ENCODE peak calls at places on chromosome 16, in eight cellular contexts. One of them, this sample, is unnamed.

GRCh38 chr16:82456683-82457082 is 170.1 kb upstream of the CDH13 start:
- DNase-seq in A549: peak; percentile 52
- DNase-seq in IMR-90: peak; percentile 36
- DNase-seq in body of pancreas: peak; percentile 69
- DNase-seq in spleen: no peak
- DNase-seq in right lobe of liver: no peak
- DNase-seq in stomach: peak; percentile 69
- DNase-seq in breast epithelium: peak; percentile 57
- DNase-seq in this sample: peak; percentile 21

GRCh38 chr16:27749946-27750345 is 200.0 kb downstream of the KATNIP start:
- DNase-seq in A549: no peak
- DNase-seq in IMR-90: no peak
- DNase-seq in body of pancreas: no peak
- DNase-seq in spleen: no peak
- DNase-seq in right lobe of liver: no peak
- DNase-seq in stomach: no peak
- DNase-seq in breast epithelium: no peak
- DNase-seq in this sample: no peak

GRCh38 chr16:27450836-27451341 is 48.9 kb downstream of the IL21R start:
- DNase-seq in A549: no peak
- DNase-seq in IMR-90: no peak
- DNase-seq in body of pancreas: no peak
- DNase-seq in spleen: no peak
- DNase-seq in right lobe of liver: no peak
- DNase-seq in stomach: no peak
- DNase-seq in breast epithelium: no peak
- DNase-seq in this sample: no peak

GRCh38 chr16:57077714-57078113 is 14.7 kb upstream of the CPNE2 start:
- DNase-seq in A549: no peak
- DNase-seq in IMR-90: no peak
- DNase-seq in body of pancreas: no peak
- DNase-seq in spleen: no peak
- DNase-seq in right lobe of liver: no peak
- DNase-seq in stomach: no peak
- DNase-seq in breast epithelium: no peak
- DNase-seq in this sample: no peak

GRCh38 chr16:58086381-58087208 is 42.6 kb downstream of the CFAP20 start:
- DNase-seq in A549: no peak
- DNase-seq in IMR-90: no peak
- DNase-seq in body of pancreas: no peak
- DNase-seq in spleen: peak; percentile 53
- DNase-seq in right lobe of liver: peak; percentile 37
- DNase-seq in stomach: no peak
- DNase-seq in breast epithelium: no peak
- DNase-seq in this sample: no peak

GRCh38 chr16:81873221-81873620 is 94.1 kb downstream of the PLCG2 start:
- DNase-seq in A549: no peak
- DNase-seq in IMR-90: no peak
- DNase-seq in body of pancreas: no peak
- DNase-seq in spleen: no peak
- DNase-seq in right lobe of liver: no peak
- DNase-seq in stomach: no peak
- DNase-seq in breast epithelium: no peak
- DNase-seq in this sample: no peak

GRCh38 chr16:57593021-57593420 is 35.4 kb upstream of the ADGRG1 start:
- DNase-seq in A549: no peak
- DNase-seq in IMR-90: no peak
- DNase-seq in body of pancreas: no peak
- DNase-seq in spleen: no peak
- DNase-seq in right lobe of liver: no peak
- DNase-seq in stomach: no peak
- DNase-seq in breast epithelium: no peak
- DNase-seq in this sample: peak; percentile 82

GRCh38 chr16:31201511-31202401 is 804 bp downstream of the PYCARD start:
- DNase-seq in A549: no peak
- DNase-seq in IMR-90: no peak
- DNase-seq in body of pancreas: peak; percentile 35
- DNase-seq in spleen: peak; percentile 90
- DNase-seq in right lobe of liver: peak; percentile 65
- DNase-seq in stomach: peak; percentile 47
- DNase-seq in breast epithelium: no peak
- DNase-seq in this sample: no peak

GRCh38 chr16:27424772-27425498 is 23.0 kb downstream of the IL21R start:
- DNase-seq in A549: no peak
- DNase-seq in IMR-90: no peak
- DNase-seq in body of pancreas: no peak
- DNase-seq in spleen: peak; percentile 40
- DNase-seq in right lobe of liver: no peak
- DNase-seq in stomach: no peak
- DNase-seq in breast epithelium: no peak
- DNase-seq in this sample: peak; percentile 5

GRCh38 chr16:67029249-67030096 is 524 bp downstream of the CBFB start:
- DNase-seq in A549: peak; percentile 36
- DNase-seq in IMR-90: peak; percentile 52
- DNase-seq in body of pancreas: peak; percentile 68
- DNase-seq in spleen: peak; percentile 93
- DNase-seq in right lobe of liver: peak; percentile 74
- DNase-seq in stomach: peak; percentile 66
- DNase-seq in breast epithelium: peak; percentile 62
- DNase-seq in this sample: peak; percentile 39

GRCh38 chr16:81752225-81752875 is 26.7 kb upstream of the PLCG2 start:
- DNase-seq in A549: no peak
- DNase-seq in IMR-90: no peak
- DNase-seq in body of pancreas: peak; percentile 20
- DNase-seq in spleen: peak; percentile 95
- DNase-seq in right lobe of liver: peak; percentile 79
- DNase-seq in stomach: peak; percentile 52
- DNase-seq in breast epithelium: no peak
- DNase-seq in this sample: peak; percentile 53

GRCh38 chr16:8890549-8890921 is 8.4 kb downstream of the LITAFD start:
- DNase-seq in A549: no peak
- DNase-seq in IMR-90: no peak
- DNase-seq in body of pancreas: no peak
- DNase-seq in spleen: no peak
- DNase-seq in right lobe of liver: peak; percentile 16
- DNase-seq in stomach: no peak
- DNase-seq in breast epithelium: no peak
- DNase-seq in this sample: no peak

GRCh38 chr16:68668266-68668665 is 23.2 kb downstream of the CDH3 start:
- DNase-seq in A549: no peak
- DNase-seq in IMR-90: peak; percentile 5
- DNase-seq in body of pancreas: no peak
- DNase-seq in spleen: no peak
- DNase-seq in right lobe of liver: no peak
- DNase-seq in stomach: no peak
- DNase-seq in breast epithelium: no peak
- DNase-seq in this sample: no peak

GRCh38 chr16:66927918-66928649 is 2.7 kb upstream of the RRAD start:
- DNase-seq in A549: no peak
- DNase-seq in IMR-90: peak; percentile 50
- DNase-seq in body of pancreas: no peak
- DNase-seq in spleen: no peak
- DNase-seq in right lobe of liver: no peak
- DNase-seq in stomach: no peak
- DNase-seq in breast epithelium: no peak
- DNase-seq in this sample: no peak

GRCh38 chr16:3480901-3481695 is 14.2 kb downstream of the C16orf90 start:
- DNase-seq in A549: no peak
- DNase-seq in IMR-90: no peak
- DNase-seq in body of pancreas: no peak
- DNase-seq in spleen: no peak
- DNase-seq in right lobe of liver: no peak
- DNase-seq in stomach: no peak
- DNase-seq in breast epithelium: no peak
- DNase-seq in this sample: no peak

GRCh38 chr16:58084635-58085034 is 44.5 kb downstream of the CFAP20 start:
- DNase-seq in A549: no peak
- DNase-seq in IMR-90: no peak
- DNase-seq in body of pancreas: no peak
- DNase-seq in spleen: peak; percentile 56
- DNase-seq in right lobe of liver: no peak
- DNase-seq in stomach: no peak
- DNase-seq in breast epithelium: no peak
- DNase-seq in this sample: no peak

GRCh38 chr16:56532714-56533113 is 12.9 kb upstream of the BBS2 start:
- DNase-seq in A549: no peak
- DNase-seq in IMR-90: no peak
- DNase-seq in body of pancreas: no peak
- DNase-seq in spleen: no peak
- DNase-seq in right lobe of liver: no peak
- DNase-seq in stomach: no peak
- DNase-seq in breast epithelium: no peak
- DNase-seq in this sample: peak; percentile 48

DNA sequence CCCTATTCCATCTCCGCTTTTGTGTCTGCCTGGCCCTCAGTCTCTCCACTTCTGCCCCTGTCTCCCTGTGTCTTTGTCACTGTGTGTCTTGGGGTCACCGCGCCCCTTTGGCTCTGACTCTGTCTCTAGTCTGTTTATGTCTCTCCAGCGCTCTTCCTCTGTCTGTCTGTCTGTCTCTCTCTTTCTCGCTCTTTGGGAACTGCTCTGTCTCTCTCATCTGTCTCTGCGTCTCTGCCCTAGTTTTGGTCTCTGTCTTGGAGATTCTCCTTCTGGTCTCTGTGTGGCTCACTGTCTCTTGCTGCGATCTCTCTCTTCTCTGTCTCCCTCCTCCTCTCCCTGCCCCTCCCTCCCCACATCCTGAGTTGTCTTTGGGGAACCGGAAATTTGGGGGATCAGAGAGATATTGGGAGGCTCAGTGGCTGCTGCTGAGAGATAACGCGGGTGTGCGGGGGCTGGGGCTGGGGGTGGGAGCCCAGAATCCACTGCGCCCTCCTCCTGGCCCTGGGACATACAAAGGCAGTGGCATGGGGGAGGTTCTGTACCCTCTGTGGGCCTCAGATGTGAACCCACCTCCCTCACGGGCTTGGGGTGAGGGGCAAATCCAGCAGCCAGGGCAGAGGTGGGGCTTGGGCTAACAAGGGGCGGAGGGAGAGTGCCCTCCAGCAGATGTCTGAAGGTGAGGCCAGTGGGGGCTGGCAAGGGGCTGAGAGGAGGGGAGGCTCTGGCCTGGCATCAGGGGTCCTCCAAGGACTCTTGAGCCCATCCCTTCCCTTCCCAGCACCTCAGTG is 24.4 kb downstream of the LAT start:
- DNase-seq in A549: no peak
- DNase-seq in IMR-90: no peak
- DNase-seq in body of pancreas: no peak
- DNase-seq in spleen: no peak
- DNase-seq in right lobe of liver: no peak
- DNase-seq in stomach: no peak
- DNase-seq in breast epithelium: no peak
- DNase-seq in this sample: no peak
- H3K4me3 ChIP-seq in A549: no peak overlapping the region
- H3K4me3 ChIP-seq in IMR-90: no peak overlapping the region
- H3K4me3 ChIP-seq in body of pancreas: no peak overlapping the region
- H3K4me3 ChIP-seq in spleen: no peak overlapping the region
- H3K4me3 ChIP-seq in right lobe of liver: no peak overlapping the region
- H3K4me3 ChIP-seq in stomach: no peak overlapping the region
- H3K4me3 ChIP-seq in breast epithelium: no peak overlapping the region
- H3K4me3 ChIP-seq in this sample: no peak overlapping the region

DNA sequence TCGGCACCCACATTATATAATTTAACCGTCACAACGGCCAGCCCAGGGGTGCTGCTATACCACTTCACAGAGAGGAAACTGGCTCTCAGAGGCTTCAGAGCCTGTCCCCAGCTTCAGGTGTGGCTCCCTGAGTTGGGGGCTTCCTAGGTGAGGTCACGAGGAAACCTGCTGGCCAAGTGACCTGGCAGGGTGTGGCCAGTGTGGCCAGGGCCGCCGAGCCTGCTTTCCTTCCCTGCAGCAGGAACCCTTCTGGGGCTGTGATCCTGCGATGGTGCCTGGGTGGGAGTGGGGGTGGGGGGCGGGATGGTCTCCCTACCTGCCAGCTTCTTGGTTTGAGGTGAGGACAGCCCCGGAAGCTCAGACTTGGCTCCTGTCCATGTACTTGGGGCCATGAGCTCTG is 39.9 kb downstream of the ADCY7 start:
- DNase-seq in A549: no peak
- DNase-seq in IMR-90: no peak
- DNase-seq in body of pancreas: no peak
- DNase-seq in spleen: peak; percentile 52
- DNase-seq in right lobe of liver: no peak
- DNase-seq in stomach: peak; percentile 17
- DNase-seq in breast epithelium: no peak
- DNase-seq in this sample: no peak
- TF ChIP-seq POLR2A in A549: no peak
- TF ChIP-seq POLR2A in IMR-90: no peak
- TF ChIP-seq POLR2A in body of pancreas: no peak
- TF ChIP-seq POLR2A in spleen: no peak
- TF ChIP-seq POLR2A in right lobe of liver: no peak
- TF ChIP-seq POLR2A in stomach: no peak
- TF ChIP-seq POLR2A in breast epithelium: no peak
- TF ChIP-seq POLR2A in this sample: no peak

GRCh38 chr16:52467753-52468152 is 79.2 kb downstream of the TOX3 start:
- DNase-seq in A549: no peak
- DNase-seq in IMR-90: no peak
- DNase-seq in body of pancreas: no peak
- DNase-seq in spleen: no peak
- DNase-seq in right lobe of liver: no peak
- DNase-seq in stomach: no peak
- DNase-seq in breast epithelium: no peak
- DNase-seq in this sample: no peak

GRCh38 chr16:52469775-52470174 is 77.2 kb downstream of the TOX3 start:
- DNase-seq in A549: peak; percentile 4
- DNase-seq in IMR-90: no peak
- DNase-seq in body of pancreas: no peak
- DNase-seq in spleen: no peak
- DNase-seq in right lobe of liver: no peak
- DNase-seq in stomach: no peak
- DNase-seq in breast epithelium: no peak
- DNase-seq in this sample: no peak

GRCh38 chr16:52469091-52469490 is 77.9 kb downstream of the TOX3 start:
- DNase-seq in A549: no peak
- DNase-seq in IMR-90: no peak
- DNase-seq in body of pancreas: no peak
- DNase-seq in spleen: no peak
- DNase-seq in right lobe of liver: no peak
- DNase-seq in stomach: no peak
- DNase-seq in breast epithelium: no peak
- DNase-seq in this sample: no peak

GRCh38 chr16:52471650-52472370 is 75.1 kb downstream of the TOX3 start:
- DNase-seq in A549: no peak
- DNase-seq in IMR-90: no peak
- DNase-seq in body of pancreas: no peak
- DNase-seq in spleen: no peak
- DNase-seq in right lobe of liver: no peak
- DNase-seq in stomach: no peak
- DNase-seq in breast epithelium: no peak
- DNase-seq in this sample: no peak

GRCh38 chr16:52470601-52471000 is 76.3 kb downstream of the TOX3 start:
- DNase-seq in A549: no peak
- DNase-seq in IMR-90: no peak
- DNase-seq in body of pancreas: no peak
- DNase-seq in spleen: no peak
- DNase-seq in right lobe of liver: no peak
- DNase-seq in stomach: no peak
- DNase-seq in breast epithelium: no peak
- DNase-seq in this sample: no peak
- TF ChIP-seq CTCF in A549: no peak
- TF ChIP-seq CTCF in IMR-90: no peak
- TF ChIP-seq CTCF in body of pancreas: no peak
- TF ChIP-seq CTCF in spleen: no peak
- TF ChIP-seq CTCF in right lobe of liver: no peak
- TF ChIP-seq CTCF in stomach: no peak
- TF ChIP-seq CTCF in breast epithelium: no peak
- TF ChIP-seq CTCF in this sample: no peak

GRCh38 chr16:89564476-89565255 is 4.2 kb downstream of the RPL13 start:
- DNase-seq in A549: no peak
- DNase-seq in IMR-90: no peak
- DNase-seq in body of pancreas: no peak
- DNase-seq in spleen: no peak
- DNase-seq in right lobe of liver: no peak
- DNase-seq in stomach: no peak
- DNase-seq in breast epithelium: no peak
- DNase-seq in this sample: no peak
- H3K4me3 ChIP-seq in A549: peak overlapping the region; percentile 99
- H3K4me3 ChIP-seq in IMR-90: no peak overlapping the region
- H3K4me3 ChIP-seq in body of pancreas: no peak overlapping the region
- H3K4me3 ChIP-seq in spleen: no peak overlapping the region
- H3K4me3 ChIP-seq in right lobe of liver: no peak overlapping the region
- H3K4me3 ChIP-seq in stomach: peak overlapping the region; percentile 28
- H3K4me3 ChIP-seq in breast epithelium: no peak overlapping the region
- H3K4me3 ChIP-seq in this sample: no peak overlapping the region